ENCODE peak calls at places on chromosome 5, in seven cellular contexts. A is fibroblast of lung, I is keratinocyte, Q is ovary, M is BE2C, X is suprapubic skin, C is transverse colon. R is an unnamed sample.

GRCh38 chr5:95759634-95760033 is 28.5 kb downstream of the RHOBTB3 start:
- DNase-seq in A (peak; percentile 79), I (no peak), Q (no peak), M (no peak), X (no peak), C (no peak), R (peak; percentile 56)

GRCh38 chr5:61732376-61732775 is 400.3 kb downstream of the ZSWIM6 start:
- DNase-seq in A (peak; percentile 36), I (no peak), Q (peak; percentile 50), M (no peak), X (no peak), C (no peak), R (no peak)

GRCh38 chr5:134124289-134125194 is 10.1 kb downstream of the TCF7 start:
- DNase-seq in A (peak; percentile 79), I (no peak), Q (no peak), M (no peak), X (no peak), C (no peak), R (no peak)

GRCh38 chr5:16574789-16575785 is 41.7 kb downstream of the RETREG1 start:
- DNase-seq in A (peak; percentile 93), I (no peak), Q (no peak), M (no peak), X (no peak), C (no peak), R (no peak)

GRCh38 chr5:81212211-81212687 is 20.9 kb upstream of the CKMT2 start:
- DNase-seq in A (no peak), I (no peak), Q (no peak), M (no peak), X (no peak), C (no peak), R (peak; percentile 30)

GRCh38 chr5:57407391-57407790 is 75.2 kb downstream of the ACTBL2 start:
- DNase-seq in A (no peak), I (no peak), Q (no peak), M (no peak), X (no peak), C (no peak), R (no peak)

GRCh38 chr5:36246011-36246410 is 4.3 kb upstream of the NADK2 start:
- DNase-seq in A (no peak), I (no peak), Q (no peak), M (no peak), X (no peak), C (no peak), R (no peak)

GRCh38 chr5:180026725-180027448 is 44.7 kb downstream of the RNF130 start:
- DNase-seq in A (peak; percentile 31), I (no peak), Q (no peak), M (no peak), X (no peak), C (no peak), R (no peak)

GRCh38 chr5:42894057-42894456 is 82.4 kb upstream of the SELENOP start:
- DNase-seq in A (no peak), I (no peak), Q (no peak), M (peak; percentile 58), X (no peak), C (no peak), R (no peak)

GRCh38 chr5:51389582-51390463 is 6.6 kb downstream of the ISL1 start:
- DNase-seq in A (no peak), I (no peak), Q (no peak), M (peak; percentile 53), X (no peak), C (no peak), R (no peak)

GRCh38 chr5:111277061-111277460 is 52.9 kb downstream of the CAMK4 start:
- DNase-seq in A (peak; percentile 72), I (no peak), Q (no peak), M (no peak), X (no peak), C (no peak), R (no peak)

GRCh38 chr5:168661593-168662485 is 82.7 kb upstream of the PANK3 start:
- DNase-seq in A (no peak), I (no peak), Q (no peak), M (no peak), X (peak; percentile 32), C (no peak), R (no peak)

GRCh38 chr5:173534664-173535063 is 81.8 kb downstream of the BOD1 start:
- DNase-seq in A (no peak), I (no peak), Q (no peak), M (no peak), X (no peak), C (no peak), R (no peak)

GRCh38 chr5:34682926-34683623 is 26.9 kb downstream of the RAI14 start:
- DNase-seq in A (peak; percentile 87), I (peak; percentile 33), Q (no peak), M (no peak), X (no peak), C (peak; percentile 9), R (no peak)

GRCh38 chr5:96790851-96791513 is 16.8 kb downstream of the ERAP1 start:
- DNase-seq in A (peak; percentile 72), I (no peak), Q (no peak), M (no peak), X (no peak), C (no peak), R (no peak)

GRCh38 chr5:14309199-14309598 is 166.1 kb downstream of the TRIO start:
- DNase-seq in A (no peak), I (no peak), Q (no peak), M (no peak), X (no peak), C (no peak), R (no peak)

GRCh38 chr5:160169326-160169725 is 50.1 kb upstream of the PWWP2A start:
- DNase-seq in A (peak; percentile 95), I (no peak), Q (no peak), M (no peak), X (no peak), C (no peak), R (no peak)

GRCh38 chr5:50318220-50318619 is 122.9 kb downstream of the EMB start:
- DNase-seq in A (no peak), I (no peak), Q (no peak), M (no peak), X (no peak), C (no peak), R (no peak)
- H3K9me3 ChIP-seq in A (no peaks in the 10 kb centered on the region), I (no peaks in the 10 kb centered on the region), Q (no peaks in the 10 kb centered on the region), M (no peaks in the 10 kb centered on the region), X (no peaks in the 10 kb centered on the region), C (no peaks in the 10 kb centered on the region), R (no peaks in the 10 kb centered on the region)

DNA sequence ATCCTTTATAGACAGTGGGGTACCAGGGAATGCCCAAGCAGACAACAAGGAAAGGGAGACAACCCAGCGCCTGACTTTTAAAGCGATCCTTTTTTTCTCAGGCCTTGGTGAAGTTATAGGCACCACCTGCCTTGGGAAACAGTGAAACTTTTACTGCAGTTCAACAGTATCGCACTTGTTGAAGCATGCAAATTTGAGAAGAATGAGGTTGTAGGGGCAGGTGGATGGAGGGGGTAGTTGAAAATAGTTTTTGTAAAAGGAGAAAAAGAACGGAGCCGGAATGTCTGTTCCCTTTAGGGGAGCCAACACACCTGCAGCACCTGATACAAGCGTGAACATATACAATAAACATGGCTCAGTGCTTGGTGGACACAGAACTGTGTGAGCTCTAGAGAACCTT is 190.2 kb upstream of the NR3C1 start:
- DNase-seq in A (no peak), I (no peak), Q (no peak), M (no peak), X (no peak), C (no peak), R (no peak)
- H3K4me3 ChIP-seq in A (no peak overlapping the region), I (no peak overlapping the region), Q (no peak overlapping the region), M (no peak overlapping the region), X (no peak overlapping the region), C (no peak overlapping the region), R (no peak overlapping the region)

GRCh38 chr5:151153766-151154272 is 3.8 kb downstream of the ANXA6 start:
- DNase-seq in A (no peak), I (no peak), Q (no peak), M (no peak), X (no peak), C (no peak), R (no peak)
- H3K4me1 ChIP-seq in A (peaks cover 40% of the 10 kb centered on the region), I (peaks cover 19% of the 10 kb centered on the region), Q (peaks cover 33% of the 10 kb centered on the region), M (no peaks in the 10 kb centered on the region), X (peaks cover 58% of the 10 kb centered on the region), C (peaks cover 44% of the 10 kb centered on the region), R (peaks cover 39% of the 10 kb centered on the region)

GRCh38 chr5:17805426-17805825 is 171.2 kb downstream of the TAF11L14 start:
- DNase-seq in A (peak; percentile 15), I (peak; percentile 86), Q (no peak), M (no peak), X (no peak), C (no peak), R (no peak)

GRCh38 chr5:17802256-17802655 is 168.0 kb downstream of the TAF11L14 start:
- DNase-seq in A (no peak), I (no peak), Q (no peak), M (no peak), X (no peak), C (no peak), R (no peak)

GRCh38 chr5:17807069-17807468 is 172.8 kb downstream of the TAF11L14 start:
- DNase-seq in A (no peak), I (no peak), Q (no peak), M (no peak), X (no peak), C (no peak), R (no peak)

GRCh38 chr5:17799521-17799920 is 165.3 kb downstream of the TAF11L14 start:
- DNase-seq in A (no peak), I (no peak), Q (no peak), M (no peak), X (no peak), C (no peak), R (no peak)

DNA sequence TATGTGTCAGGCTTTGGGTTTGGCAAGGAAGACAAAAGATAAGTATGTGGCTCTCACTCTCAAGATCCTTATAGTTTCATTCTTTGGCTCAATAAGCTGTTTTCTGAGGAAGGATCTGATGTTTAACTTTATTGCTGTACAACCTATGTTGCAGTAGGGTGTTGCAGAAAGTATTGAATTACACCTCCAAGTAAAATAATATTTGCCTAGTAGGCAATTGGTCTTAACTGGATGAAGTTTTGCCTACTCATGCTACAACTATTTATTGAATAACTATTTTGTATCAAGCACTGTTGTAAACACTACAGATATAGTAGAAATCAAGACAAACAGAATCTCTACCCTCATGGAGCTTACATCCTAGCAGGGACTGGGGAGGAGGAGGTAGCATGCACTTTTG is 169.7 kb downstream of the TAF11L14 start:
- DNase-seq in A (no peak), I (no peak), Q (no peak), M (no peak), X (no peak), C (no peak), R (no peak)
- H3K9me3 ChIP-seq in A (no peaks in the 10 kb centered on the region), I (no peaks in the 10 kb centered on the region), Q (no peaks in the 10 kb centered on the region), M (no peaks in the 10 kb centered on the region), X (no peaks in the 10 kb centered on the region), C (no peaks in the 10 kb centered on the region), R (no peaks in the 10 kb centered on the region)